ENCODE peak calls at places on chromosomes 2 and 18, in nine cellular contexts. G is CD8-positive, alpha-beta memory T cell; Y is thyroid gland; Z is lung; M is coronary artery; C is GM23248; K is psoas muscle; B is heart right ventricle; T is CD8-positive, alpha-beta T cell. E is an unnamed sample.

GRCh38 chr2:76870011-76870410 is 652.2 kb downstream of the LRRTM4 start:
- DNase-seq in G (no peak), Y (no peak), Z (no peak), M (no peak), C (peak), K (no peak), B (no peak), T (no peak), E (no peak)

GRCh38 chr2:71895320-71896161 is 252.1 kb downstream of the CYP26B1 start:
- DNase-seq in G (no peak), Y (no peak), Z (peak), M (peak), C (no peak), K (no peak), B (no peak), T (no peak), E (no peak)

GRCh38 chr18:5106730-5107129 is 90.3 kb downstream of the AKAIN1 start:
- DNase-seq in G (no peak), Y (no peak), Z (no peak), M (no peak), C (peak), K (no peak), B (no peak), T (no peak), E (no peak)

GRCh38 chr2:38095655-38095995 is 19.7 kb upstream of the CYP1B1 start:
- DNase-seq in G (no peak), Y (no peak), Z (no peak), M (no peak), C (no peak), K (no peak), B (no peak), T (no peak), E (no peak)

GRCh38 chr2:7681852-7682461 is 764.7 kb downstream of the RNF144A start:
- DNase-seq in G (no peak), Y (no peak), Z (no peak), M (no peak), C (no peak), K (no peak), B (no peak), T (no peak), E (no peak)

GRCh38 chr2:88400398-88400797 is 52.1 kb downstream of the FOXI3 start:
- DNase-seq in G (no peak), Y (no peak), Z (no peak), M (no peak), C (no peak), K (no peak), B (no peak), T (no peak), E (no peak)

GRCh38 chr2:12980817-12981216 is 264.1 kb downstream of the TRIB2 start:
- DNase-seq in G (no peak), Y (peak), Z (no peak), M (no peak), C (no peak), K (no peak), B (no peak), T (no peak), E (no peak)

GRCh38 chr18:68436485-68436884 is 278.4 kb downstream of the TMX3 start:
- DNase-seq in G (no peak), Y (no peak), Z (no peak), M (no peak), C (peak), K (no peak), B (no peak), T (no peak), E (no peak)

GRCh38 chr2:220835563-220835962 is 736.5 kb downstream of the EPHA4 start:
- DNase-seq in G (no peak), Y (no peak), Z (no peak), M (no peak), C (peak), K (no peak), B (no peak), T (no peak), E (no peak)

GRCh38 chr18:13112982-13113381 is 105.6 kb upstream of the LDLRAD4 start:
- DNase-seq in G (no peak), Y (peak), Z (no peak), M (no peak), C (peak), K (no peak), B (peak), T (peak), E (no peak)

GRCh38 chr2:100105678-100106054 is 36.7 kb downstream of the AFF3 start:
- DNase-seq in G (no peak), Y (no peak), Z (no peak), M (no peak), C (no peak), K (no peak), B (no peak), T (no peak), E (no peak)

GRCh38 chr2:165646321-165646801 is 147.7 kb downstream of the GALNT3 start:
- DNase-seq in G (no peak), Y (no peak), Z (no peak), M (no peak), C (peak), K (no peak), B (no peak), T (no peak), E (no peak)

GRCh38 chr18:1092228-1092627 is 187.6 kb downstream of the ADCYAP1 start:
- DNase-seq in G (no peak), Y (no peak), Z (no peak), M (no peak), C (no peak), K (no peak), B (no peak), T (no peak), E (no peak)

GRCh38 chr18:44896817-44897216 is 216.1 kb downstream of the SETBP1 start:
- DNase-seq in G (no peak), Y (no peak), Z (no peak), M (no peak), C (no peak), K (no peak), B (no peak), T (no peak), E (no peak)
- H3K27ac ChIP-seq in G (no peak), Y (no peak), Z (no peak), M (no peak), C (no peak), K (no peak), B (no peak), T (no peak), E (no peak)

DNA sequence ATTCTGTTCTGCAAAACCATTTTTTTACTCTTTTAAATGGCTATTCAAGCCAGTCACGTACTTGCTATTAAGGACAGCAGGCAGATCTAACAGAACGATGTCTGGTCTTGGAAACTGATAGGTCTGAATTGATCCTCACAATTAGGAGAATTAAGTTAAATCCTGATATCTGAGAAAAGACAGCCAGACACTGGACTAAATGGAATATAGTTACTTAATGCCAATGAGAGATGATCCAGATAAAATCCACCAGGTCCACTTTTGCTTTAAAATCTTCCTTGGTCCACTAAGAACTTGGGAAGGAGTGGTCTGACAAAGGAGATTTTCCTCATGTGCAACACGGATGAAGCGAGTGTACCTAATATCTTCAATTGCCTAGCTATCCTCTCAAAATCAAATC is 86.9 kb downstream of the PLEKHM3 start:
- DNase-seq in G (no peak), Y (no peak), Z (no peak), M (no peak), C (no peak), K (no peak), B (no peak), T (no peak), E (no peak)
- H3K27ac ChIP-seq in G (no peak), Y (peak), Z (no peak), M (no peak), C (no peak), K (no peak), B (no peak), T (no peak), E (no peak)

DNA sequence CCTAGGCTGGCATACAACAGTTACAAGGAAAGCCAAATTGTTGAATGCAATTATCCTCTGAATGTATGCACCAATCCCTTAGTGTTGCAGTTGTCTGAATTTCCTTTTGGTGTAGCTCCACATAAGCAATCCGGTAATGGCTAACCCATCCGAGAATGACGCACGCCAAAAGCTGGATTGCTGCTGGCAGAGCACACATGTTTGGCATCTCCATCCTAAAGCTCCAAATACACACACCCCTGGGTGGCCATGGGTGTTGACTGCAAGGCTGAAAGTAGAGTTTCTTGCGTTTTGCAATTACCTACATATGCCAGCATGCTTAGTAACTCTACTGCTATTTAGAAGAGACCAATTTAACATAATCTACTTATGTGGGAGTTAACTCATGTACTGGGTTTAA is 53.1 kb downstream of the KCTD1 start:
- DNase-seq in G (no peak), Y (no peak), Z (no peak), M (no peak), C (no peak), K (peak), B (no peak), T (no peak), E (no peak)
- H3K27ac ChIP-seq in G (no peak), Y (no peak), Z (no peak), M (no peak), C (no peak), K (no peak), B (no peak), T (no peak), E (no peak)

GRCh38 chr18:79791141-79791972 is 6.4 kb upstream of the KCNG2 start:
- DNase-seq in G (no peak), Y (no peak), Z (peak), M (no peak), C (peak), K (peak), B (no peak), T (no peak), E (no peak)
- H3K27ac ChIP-seq in G (no peak), Y (no peak), Z (no peak), M (no peak), C (peak), K (no peak), B (no peak), T (no peak), E (no peak)

GRCh38 chr2:118044103-118044716 is 30.3 kb upstream of the CCDC93 start:
- DNase-seq in G (no peak), Y (no peak), Z (no peak), M (no peak), C (peak), K (no peak), B (no peak), T (no peak), E (no peak)
- H3K27ac ChIP-seq in G (no peak), Y (no peak), Z (no peak), M (no peak), C (no peak), K (no peak), B (no peak), T (no peak), E (no peak)

DNA sequence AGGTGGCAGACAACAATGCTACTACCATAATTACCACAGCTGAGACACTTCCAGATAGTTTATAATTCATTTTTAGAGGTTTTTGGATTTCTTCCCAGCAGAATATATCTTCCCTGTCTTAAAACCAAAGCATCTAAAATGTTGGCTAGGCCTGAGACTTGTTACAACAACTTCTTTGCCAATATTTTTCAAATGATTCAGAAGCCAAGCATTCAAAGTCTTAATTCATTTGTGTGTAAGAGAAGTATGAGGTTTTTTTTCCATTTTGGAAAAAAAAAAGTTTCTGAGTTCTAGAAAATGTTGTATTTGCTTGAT is 32.9 kb downstream of the LAMA1 start:
- DNase-seq in G (no peak), Y (no peak), Z (no peak), M (no peak), C (peak), K (no peak), B (no peak), T (no peak), E (no peak)
- H3K27ac ChIP-seq in G (no peak), Y (peak), Z (no peak), M (peak), C (peak), K (no peak), B (no peak), T (no peak), E (no peak)